ENCODE peak calls at places on chromosomes 3 and 15, in ten cellular contexts. L is effector memory CD4-positive, alpha-beta T cell; R is RWPE2; T is foreskin keratinocyte; G is KG1; Q is activated naive CD8-positive, alpha-beta T cell treated with anti-CD3 and anti-CD28 coated beads, Interleukin-2, amount 10 ng/mL, durations not matched to agents 7 days and 5 days; F is hypothalamus; O is naive thymus-derived CD4-positive, alpha-beta T cell; U is CD8-positive, alpha-beta memory T cell; M is tibial artery. S is an unnamed sample.

GRCh38 chr3:48983096-48983495 is 6.9 kb upstream of the P4HTM start:
- DNase-seq in M (no peak), U (no peak), Q (no peak), O (no peak), T (no peak), G (no peak), R (no peak), F (no peak), L (no peak), S (no peak)

GRCh38 chr3:50520849-50521248 is 17.4 kb upstream of the CACNA2D2 start:
- DNase-seq in F (no peak), U (no peak), O (no peak), M (no peak), G (no peak), L (no peak), T (no peak), R (no peak), Q (no peak), S (no peak)

GRCh38 chr15:45729146-45729545 is 94.3 kb downstream of the SQOR start:
- DNase-seq in G (no peak), U (no peak), O (no peak), T (peak; percentile 83), F (no peak), R (no peak), M (no peak), Q (no peak), L (no peak), S (no peak)

GRCh38 chr15:99925661-99926461 is 192.6 kb upstream of the LYSMD4 start:
- DNase-seq in U (peak; percentile 66), T (peak; percentile 74), L (peak; percentile 69), O (peak; percentile 80), G (no peak), M (peak; percentile 78), Q (peak; percentile 78), F (no peak), R (no peak), S (no peak)

GRCh38 chr3:124395584-124396340 is 334.5 kb upstream of the UMPS start:
- DNase-seq in F (no peak), Q (no peak), R (no peak), L (no peak), U (no peak), M (peak; percentile 90), G (no peak), O (no peak), T (no peak), S (no peak)

GRCh38 chr3:189297957-189298356 is 126.2 kb downstream of the TPRG1 start:
- DNase-seq in T (peak; percentile 64), R (no peak), G (no peak), Q (no peak), F (no peak), L (no peak), U (no peak), O (no peak), M (no peak), S (no peak)

GRCh38 chr3:171028779-171029232 is 2.3 kb upstream of the SLC2A2 start:
- DNase-seq in L (no peak), T (peak; percentile 81), M (no peak), Q (no peak), U (no peak), F (no peak), R (no peak), G (no peak), O (no peak), S (no peak)

GRCh38 chr3:51709004-51709420 is 2.1 kb downstream of the GRM2 start:
- DNase-seq in G (no peak), O (no peak), R (peak; percentile 53), M (peak; percentile 59), Q (peak; percentile 29), T (no peak), L (no peak), U (no peak), F (no peak), S (no peak)

GRCh38 chr3:97815149-97815917 is 6.5 kb upstream of the CRYBG3 start:
- DNase-seq in R (no peak), M (no peak), T (peak; percentile 54), F (no peak), G (no peak), L (peak; percentile 3), U (no peak), O (peak; percentile 11), Q (no peak), S (no peak)

GRCh38 chr15:31483053-31483923 is 156.7 kb downstream of the KLF13 start:
- DNase-seq in G (no peak), L (no peak), T (no peak), R (peak; percentile 54), M (peak; percentile 61), Q (peak; percentile 73), U (peak; percentile 65), O (peak; percentile 43), F (no peak), S (no peak)

GRCh38 chr3:69442771-69443197 is 56.9 kb upstream of the FRMD4B start:
- DNase-seq in R (no peak), F (no peak), Q (no peak), U (no peak), M (no peak), T (no peak), L (no peak), G (no peak), O (no peak), S (no peak)

GRCh38 chr3:133283958-133284807 is 115.7 kb upstream of the BFSP2 start:
- DNase-seq in R (no peak), O (no peak), F (no peak), T (no peak), U (no peak), M (no peak), L (no peak), Q (no peak), G (no peak), S (no peak)

GRCh38 chr3:150407051-150407817 is 864 bp upstream of the TSC22D2 start:
- DNase-seq in G (no peak), U (no peak), L (no peak), Q (no peak), M (no peak), O (no peak), T (no peak), F (no peak), R (no peak), S (no peak)

GRCh38 chr15:95556866-95557225 is 773.7 kb upstream of the NR2F2 start:
- DNase-seq in Q (no peak), L (no peak), R (no peak), G (no peak), O (no peak), F (no peak), M (no peak), U (no peak), T (no peak), S (no peak)

GRCh38 chr3:14224895-14225294 is 46.3 kb downstream of the LSM3 start:
- DNase-seq in M (no peak), T (peak; percentile 81), O (no peak), Q (no peak), F (no peak), R (no peak), G (no peak), U (no peak), L (no peak), S (no peak)

GRCh38 chr3:123149525-123149924 is 52.2 kb upstream of the SEC22A start:
- DNase-seq in L (no peak), O (no peak), U (no peak), Q (no peak), T (no peak), R (no peak), F (no peak), G (no peak), M (no peak), S (no peak)

GRCh38 chr15:89632563-89633430 is 22.5 kb downstream of the KIF7 start:
- DNase-seq in Q (no peak), F (no peak), T (no peak), G (no peak), U (no peak), R (no peak), O (no peak), L (no peak), M (no peak), S (no peak)

S was measured in neural crest cell.